ENCODE peak calls at places on chromosomes 1 and 21, in ten cellular contexts. W is cardiac fibroblast; V is AG08396; J is stimulated activated CD8-positive, alpha-beta memory T cell treated with anti-CD3 and anti-CD28 coated beads, Interleukin-15, amount 100 ng/mL, for 24 hours; M is activated T-helper 1 cell treated with anti-CD3 and anti-CD28 coated beads, Interleukin-2, amount 50 U/mL, for 16 hours; B is kidney epithelial cell; L is sigmoid colon; C is HL-60; I is endothelial cell; S is mesothelial cell of epicardium. Z is an unnamed sample.

GRCh38 chr1:244349581-244350001 is 102.1 kb downstream of the ADSS2 start:
- DNase-seq in W (peak; percentile 44), V (no peak), J (no peak), M (no peak), B (no peak), L (no peak), C (no peak), I (no peak), S (no peak), Z (no peak)

GRCh38 chr1:41713557-41714327 is 205.0 kb downstream of the HIVEP3 start:
- DNase-seq in W (peak; percentile 50), V (peak; percentile 61), J (no peak), M (no peak), B (peak; percentile 63), L (no peak), C (no peak), I (no peak), S (no peak), Z (peak; percentile 57)

GRCh38 chr1:9823693-9823942 is 147 bp downstream of the CLSTN1 start:
- DNase-seq in W (no peak), V (no peak), J (no peak), M (no peak), B (no peak), L (no peak), C (no peak), I (no peak), S (no peak), Z (no peak)

GRCh38 chr1:180815188-180815587 is 97.5 kb upstream of the KIAA1614 start:
- DNase-seq in W (no peak), V (no peak), J (no peak), M (no peak), B (no peak), L (no peak), C (no peak), I (no peak), S (no peak), Z (no peak)

GRCh38 chr21:16579538-16579937 is 849.8 kb downstream of the USP25 start:
- DNase-seq in W (peak; percentile 63), V (no peak), J (no peak), M (no peak), B (no peak), L (no peak), C (no peak), I (no peak), S (no peak), Z (peak; percentile 31)

GRCh38 chr1:101613549-101613948 is 376.7 kb downstream of the S1PR1 start:
- DNase-seq in W (no peak), V (no peak), J (no peak), M (no peak), B (no peak), L (no peak), C (no peak), I (no peak), S (no peak), Z (no peak)

GRCh38 chr21:33967086-33967571 is 51.5 kb upstream of the ATP5PO start:
- DNase-seq in W (no peak), V (no peak), J (no peak), M (no peak), B (no peak), L (no peak), C (no peak), I (no peak), S (no peak), Z (no peak)

GRCh38 chr21:42097860-42098259 is 26.7 kb downstream of the UMODL1 start:
- DNase-seq in W (peak; percentile 90), V (peak; percentile 95), J (no peak), M (no peak), B (peak; percentile 94), L (no peak), C (no peak), I (peak; percentile 25), S (no peak), Z (peak; percentile 98)

GRCh38 chr1:219324629-219325367 is 151.1 kb downstream of the LYPLAL1 start:
- DNase-seq in W (peak; percentile 71), V (peak; percentile 21), J (no peak), M (no peak), B (peak; percentile 94), L (no peak), C (peak; percentile 10), I (no peak), S (no peak), Z (peak; percentile 77)

GRCh38 chr21:36466061-36466511 is 13.8 kb downstream of the CLDN14 start:
- DNase-seq in W (peak; percentile 27), V (no peak), J (no peak), M (no peak), B (no peak), L (no peak), C (no peak), I (no peak), S (no peak), Z (no peak)

GRCh38 chr21:42525676-42526378 is 12.2 kb downstream of the SLC37A1 start:
- DNase-seq in W (no peak), V (no peak), J (no peak), M (no peak), B (no peak), L (peak; percentile 54), C (no peak), I (no peak), S (no peak), Z (no peak)

GRCh38 chr21:25934771-25935224 is 200.0 kb downstream of the GABPA start:
- DNase-seq in W (peak; percentile 94), V (peak; percentile 78), J (no peak), M (no peak), B (peak; percentile 76), L (peak; percentile 92), C (no peak), I (no peak), S (no peak), Z (peak; percentile 94)

GRCh38 chr1:53644496-53644895 is 94.5 kb downstream of the GLIS1 start:
- DNase-seq in W (no peak), V (no peak), J (no peak), M (no peak), B (no peak), L (peak; percentile 29), C (no peak), I (no peak), S (peak; percentile 8), Z (no peak)

GRCh38 chr1:65363484-65363883 is 54.1 kb downstream of the DNAJC6 start:
- DNase-seq in W (no peak), V (no peak), J (no peak), M (no peak), B (no peak), L (no peak), C (no peak), I (no peak), S (no peak), Z (no peak)

GRCh38 chr1:63575340-63575826 is 17.8 kb upstream of the PGM1 start:
- DNase-seq in W (peak; percentile 48), V (peak; percentile 10), J (no peak), M (no peak), B (no peak), L (no peak), C (no peak), I (no peak), S (no peak), Z (no peak)

GRCh38 chr1:230148768-230149469 is 81.9 kb downstream of the GALNT2 start:
- DNase-seq in W (no peak), V (no peak), J (no peak), M (no peak), B (no peak), L (no peak), C (no peak), I (no peak), S (no peak), Z (no peak)

GRCh38 chr1:203763505-203763904 is 1.5 kb upstream of the LAX1 start:
- DNase-seq in W (no peak), V (no peak), J (no peak), M (no peak), B (no peak), L (no peak), C (no peak), I (no peak), S (no peak), Z (no peak)

GRCh38 chr1:248696261-248696660 is 6.3 kb downstream of the OR14I1 start:
- DNase-seq in W (no peak), V (no peak), J (no peak), M (no peak), B (no peak), L (no peak), C (no peak), I (no peak), S (no peak), Z (no peak)

GRCh38 chr1:109280768-109281356 is 2.1 kb downstream of the PSRC1 start:
- DNase-seq in W (no peak), V (no peak), J (no peak), M (no peak), B (no peak), L (no peak), C (no peak), I (no peak), S (no peak), Z (no peak)

GRCh38 chr1:180522204-180522497 is 19.8 kb upstream of the ACBD6 start:
- DNase-seq in W (peak; percentile 19), V (no peak), J (no peak), M (no peak), B (no peak), L (no peak), C (no peak), I (no peak), S (no peak), Z (no peak)

Z was measured in stromal cell of bone marrow.